ENCODE peak calls at places on chromosomes 11 and 22, in four cellular contexts. F is HepG2, D is K562, Y is SK-N-SH. L is an unnamed sample.

GRCh38 chr22:40348025-40348658 is 1.8 kb downstream of the ADSL start:
- DNase-seq in F (peak; percentile 38), D (peak; percentile 47), Y (peak; percentile 56), L (peak; percentile 62)

GRCh38 chr11:2577071-2578005 is 122.5 kb downstream of the KCNQ1OT1 start:
- DNase-seq in F (no peak), D (no peak), Y (peak; percentile 25), L (no peak)

GRCh38 chr22:37273126-37273845 is 9.0 kb upstream of the CYTH4 start:
- DNase-seq in F (no peak), D (peak; percentile 39), Y (no peak), L (peak; percentile 79)

GRCh38 chr11:7219457-7219856 is 32.2 kb upstream of the SYT9 start:
- DNase-seq in F (no peak), D (no peak), Y (no peak), L (no peak)

GRCh38 chr11:60858731-60859464 is 3.1 kb upstream of the PTGDR2 start:
- DNase-seq in F (no peak), D (no peak), Y (no peak), L (no peak)

GRCh38 chr11:91796999-91797398 is 427.6 kb upstream of the FAT3 start:
- DNase-seq in F (no peak), D (no peak), Y (no peak), L (no peak)

GRCh38 chr22:40593460-40594273 is 42.9 kb downstream of the MRTFA start:
- DNase-seq in F (peak; percentile 25), D (no peak), Y (peak; percentile 25), L (no peak)

GRCh38 chr22:38214248-38215056 is 12.7 kb downstream of the MAFF start:
- DNase-seq in F (no peak), D (peak; percentile 94), Y (peak; percentile 85), L (peak; percentile 49)

GRCh38 chr11:77200869-77201268 is 72.8 kb downstream of the MYO7A start:
- DNase-seq in F (no peak), D (no peak), Y (no peak), L (no peak)

GRCh38 chr11:66970808-66971442 is 4.2 kb upstream of the C11orf86 start:
- DNase-seq in F (peak; percentile 95), D (no peak), Y (peak; percentile 8), L (peak; percentile 100)

GRCh38 chr11:17635551-17635938 is 83.8 kb upstream of the MYOD1 start:
- DNase-seq in F (no peak), D (peak; percentile 14), Y (peak; percentile 19), L (no peak)

GRCh38 chr11:69297926-69298777 is 4.2 kb downstream of the MYEOV start:
- DNase-seq in F (peak; percentile 78), D (peak; percentile 37), Y (no peak), L (peak; percentile 82)

GRCh38 chr11:124114942-124115781 is at the start of gene VWA5A:
- DNase-seq in F (peak; percentile 67), D (peak; percentile 74), Y (peak; percentile 80), L (peak; percentile 86)

GRCh38 chr22:48367731-48368130 is 1459.9 kb downstream of the BRD1 start:
- DNase-seq in F (no peak), D (no peak), Y (peak; percentile 27), L (no peak)

GRCh38 chr11:33703771-33704170 is 3.1 kb upstream of the C11orf91 start:
- DNase-seq in F (no peak), D (no peak), Y (no peak), L (peak; percentile 35)

GRCh38 chr11:40370821-40371616 is 1088.4 kb downstream of the LRRC4C start:
- DNase-seq in F (no peak), D (no peak), Y (no peak), L (no peak)

GRCh38 chr11:66546368-66546965 is at the start of gene ACTN3:
- DNase-seq in F (peak; percentile 17), D (peak; percentile 57), Y (peak; percentile 48), L (no peak)

GRCh38 chr22:44304354-44304753 is 8.4 kb downstream of the SHISAL1 start:
- DNase-seq in F (no peak), D (no peak), Y (no peak), L (peak; percentile 47)

GRCh38 chr11:13595166-13595565 is 73.3 kb upstream of the FAR1 start:
- DNase-seq in F (no peak), D (no peak), Y (no peak), L (peak; percentile 42)

GRCh38 chr11:65426839-65427690 is 4.5 kb downstream of the NEAT1 start:
- DNase-seq in F (no peak), D (no peak), Y (no peak), L (peak; percentile 77)

GRCh38 chr11:96168623-96169022 is 174.4 kb downstream of the MAML2 start:
- DNase-seq in F (no peak), D (no peak), Y (no peak), L (peak; percentile 93)

GRCh38 chr11:112478806-112479205 is 218.1 kb upstream of the PLET1 start:
- DNase-seq in F (no peak), D (no peak), Y (peak; percentile 31), L (no peak)

GRCh38 chr22:45828836-45829235 is 148.1 kb downstream of the WNT7B start:
- DNase-seq in F (no peak), D (no peak), Y (no peak), L (peak; percentile 13)

GRCh38 chr11:101363706-101364275 is 220.0 kb downstream of the TRPC6 start:
- DNase-seq in F (no peak), D (no peak), Y (no peak), L (no peak)

DNA sequence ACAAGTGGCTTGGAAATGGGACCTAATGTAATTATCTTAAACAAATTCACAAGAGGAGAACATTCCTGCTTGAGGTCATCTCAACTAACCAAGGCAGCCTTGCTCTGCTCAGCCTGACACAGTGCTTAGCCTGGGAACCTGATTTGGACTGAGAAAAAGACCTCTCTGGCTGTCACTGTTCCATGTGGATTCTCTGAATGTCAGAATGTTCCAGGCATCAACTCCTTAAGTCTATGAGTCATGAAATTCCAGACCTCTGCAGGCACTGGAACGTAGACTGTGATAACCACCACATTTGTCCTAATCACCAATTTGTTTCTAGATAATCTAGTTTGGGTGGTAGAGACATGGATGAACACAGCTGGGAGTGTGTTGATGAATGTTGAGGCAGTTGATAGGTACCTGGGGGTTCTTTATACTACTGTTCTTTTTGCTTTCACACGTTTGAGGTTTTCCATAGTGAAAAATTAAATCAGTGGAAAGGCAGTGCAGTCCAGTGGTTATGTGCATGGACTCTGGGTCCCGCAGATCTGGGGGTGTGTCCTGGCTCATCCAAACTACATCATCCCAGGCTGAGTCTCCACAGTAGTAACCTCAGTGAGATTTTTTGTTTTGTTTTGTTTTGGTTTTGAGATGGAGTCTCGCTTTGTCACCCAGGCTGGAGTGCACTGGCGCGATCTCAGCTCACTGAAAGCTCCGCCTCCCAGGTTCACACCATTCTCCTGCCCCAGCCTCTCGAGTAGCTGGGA is 269.6 kb downstream of the MN1 start:
- DNase-seq in F (no peak), D (no peak), Y (no peak), L (peak; percentile 82)
- TF ChIP-seq MXI1 in F (no peak), D (no peak), Y (no peak), L (peak; percentile 76)

GRCh38 chr11:8759634-8760033 is 77.0 kb downstream of the RPL27A start:
- DNase-seq in F (no peak), D (no peak), Y (no peak), L (no peak)
- TF ChIP-seq MXI1 in F (no peak), D (no peak), Y (no peak), L (no peak)

DNA sequence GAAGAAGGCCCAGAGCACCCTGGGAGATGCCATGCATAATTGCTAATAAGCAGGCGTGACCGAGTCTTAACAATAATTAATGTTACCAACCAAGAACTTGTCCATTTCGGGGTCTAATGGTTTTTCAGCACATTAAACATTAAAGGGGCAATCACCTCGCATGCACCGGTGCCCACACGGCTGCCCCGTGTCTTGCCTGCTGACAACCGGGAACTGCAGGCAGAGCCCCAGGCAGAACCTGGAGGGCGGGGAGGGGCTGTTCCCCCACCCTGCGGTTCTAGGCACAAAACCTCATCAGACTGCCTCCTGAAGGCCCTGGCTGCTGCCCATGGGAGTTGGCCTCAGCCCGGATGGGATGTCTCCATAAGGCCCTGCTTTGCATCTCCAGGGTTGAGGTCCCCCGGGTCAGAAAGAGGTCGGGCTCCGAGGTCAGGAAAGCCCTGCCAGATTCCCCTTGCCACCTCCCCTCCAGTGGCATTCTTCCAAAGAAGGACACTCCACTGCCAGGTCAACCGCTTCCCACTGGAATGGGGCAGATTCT is 168.9 kb downstream of the BUD13 start:
- DNase-seq in F (no peak), D (no peak), Y (no peak), L (no peak)
- TF ChIP-seq MXI1 in F (no peak), D (no peak), Y (no peak), L (no peak)

DNA sequence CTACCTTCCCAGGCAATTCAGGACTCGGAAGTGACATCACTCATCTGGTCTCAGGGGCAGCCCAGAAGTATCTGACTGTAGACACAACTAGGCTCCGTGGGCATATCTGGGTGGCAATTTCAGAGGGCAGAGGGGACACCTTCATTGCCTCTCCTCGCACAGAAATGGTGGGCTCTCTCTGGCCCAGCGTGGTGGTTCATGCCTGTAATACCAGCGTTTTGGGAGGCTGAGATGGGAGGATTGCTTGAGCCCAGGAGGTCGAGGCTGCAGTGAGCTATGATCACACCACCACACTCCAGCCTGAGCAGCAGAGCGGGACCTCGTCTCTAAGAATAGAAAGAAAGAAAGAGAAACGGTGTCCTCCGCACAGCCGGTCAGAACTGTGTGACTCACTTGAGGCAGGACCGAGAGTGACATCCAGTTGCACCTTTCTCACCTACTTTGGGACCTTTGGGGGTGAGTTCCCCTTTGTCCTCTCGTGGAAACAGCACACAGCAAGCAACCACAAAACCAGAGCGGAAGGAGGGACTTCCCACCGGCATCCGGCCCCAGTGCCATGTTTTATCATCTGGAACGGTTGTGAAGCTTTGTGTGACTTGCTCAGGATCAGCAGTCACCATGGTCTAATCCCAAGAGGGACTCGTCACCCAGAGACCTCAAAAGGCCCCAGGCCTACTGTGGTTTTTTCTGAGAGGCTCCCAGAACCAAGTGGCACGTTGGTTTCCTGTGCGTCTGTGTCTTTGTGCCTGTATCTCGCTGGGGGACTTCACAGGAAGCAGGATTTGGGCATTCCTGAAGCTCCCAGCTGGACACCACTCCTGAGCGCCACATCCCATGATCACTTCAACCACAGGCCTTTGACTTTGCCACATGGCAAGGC is 38.4 kb upstream of the EMID1 start:
- DNase-seq in F (no peak), D (no peak), Y (no peak), L (no peak)
- TF ChIP-seq MXI1 in F (no peak), D (no peak), Y (no peak), L (no peak)

DNA sequence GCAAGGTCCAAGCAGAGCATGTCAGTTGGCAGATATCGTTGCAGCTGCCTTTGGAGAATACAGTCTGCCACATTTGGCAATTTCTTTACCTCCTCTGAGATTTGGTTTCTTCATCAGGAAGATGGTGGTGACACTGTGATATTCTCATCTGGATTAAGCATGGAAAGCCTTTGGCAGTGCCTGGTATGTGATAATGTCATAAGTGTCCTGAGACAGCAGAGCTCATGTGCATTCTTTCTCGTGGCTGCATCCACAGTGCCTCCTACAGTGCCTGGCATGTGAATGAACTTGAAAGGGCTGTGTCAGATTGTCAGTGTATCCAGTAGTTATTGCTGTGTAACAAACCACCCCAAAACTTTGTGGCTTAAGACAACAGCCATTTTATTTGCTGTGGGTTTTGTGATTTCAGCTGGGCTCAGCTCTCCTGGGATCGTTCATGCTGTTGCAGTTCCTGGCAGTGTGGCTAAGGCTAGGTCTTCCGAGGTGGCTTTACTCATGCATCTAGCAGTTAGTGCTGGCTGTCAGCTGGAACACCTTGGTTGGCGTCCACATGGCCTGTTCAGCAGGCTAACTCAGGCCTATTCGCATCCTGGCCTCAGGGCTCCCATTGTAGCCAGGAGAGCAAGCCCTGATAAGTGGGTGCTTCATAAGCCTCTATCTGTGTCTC is 35.7 kb upstream of the MICAL2 start:
- DNase-seq in F (no peak), D (no peak), Y (no peak), L (no peak)
- TF ChIP-seq MXI1 in F (no peak), D (no peak), Y (no peak), L (no peak)

DNA sequence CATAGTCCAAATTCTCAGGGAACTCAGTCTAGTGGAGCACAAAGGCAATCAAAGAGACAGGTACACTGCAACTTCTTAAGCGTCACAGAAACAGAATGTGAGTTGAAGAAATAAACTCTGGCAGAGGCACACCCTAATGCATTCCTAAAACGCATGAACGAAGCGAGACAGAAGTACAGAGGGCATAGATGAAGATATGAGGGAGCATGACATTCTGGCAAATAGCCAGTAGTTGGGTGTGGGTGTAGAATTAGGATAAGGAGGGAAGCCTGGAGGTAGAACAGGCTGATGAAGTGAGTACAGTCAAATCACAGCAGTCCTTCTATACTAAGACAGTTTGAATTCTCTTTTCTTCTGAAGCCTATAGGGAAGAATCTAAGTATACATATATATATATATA is 838.7 kb upstream of the API5 start:
- DNase-seq in F (no peak), D (no peak), Y (peak; percentile 1), L (no peak)
- TF ChIP-seq MXI1 in F (no peak), D (no peak), Y (no peak), L (no peak)